ENCODE peak calls at places on chromosomes 5 and 9, in four cellular contexts. R is stimulated activated CD8-positive, alpha-beta memory T cell treated with anti-CD3 and anti-CD28 coated beads, Interleukin-7, amount 100 ng/mL, for 24 hours; N is Caco-2; T is T1000. S is an unnamed sample.
A peak's percentile ranks its signal among the peaks of the same experiment; 100 is the strongest.

GRCh38 chr9:32423371-32423770 is 38.9 kb downstream of the ACO1 start:
- DNase-seq in R (no peak), N (no peak), T (no peak), S (no peak)

GRCh38 chr5:148840531-148840930 is 14.1 kb downstream of the ADRB2 start:
- DNase-seq in R (no peak), N (no peak), T (no peak), S (no peak)

GRCh38 chr5:122164831-122165573 is 35.7 kb downstream of the ZNF474 start:
- DNase-seq in R (no peak), N (no peak), T (no peak), S (no peak)

GRCh38 chr9:120416816-120417427 is 163.0 kb downstream of the CDK5RAP2 start:
- DNase-seq in R (no peak), N (no peak), T (no peak), S (no peak)

GRCh38 chr9:34994429-34995287 is 5.1 kb downstream of the DNAJB5 start:
- DNase-seq in R (no peak), N (peak; percentile 66), T (no peak), S (no peak)

GRCh38 chr9:93119953-93120845 is 13.9 kb downstream of the NINJ1 start:
- DNase-seq in R (no peak), N (no peak), T (peak; percentile 86), S (peak; percentile 90)

GRCh38 chr5:112878760-112879159 is 17.7 kb downstream of the SRP19 start:
- DNase-seq in R (peak; percentile 18), N (peak; percentile 7), T (no peak), S (no peak)

GRCh38 chr9:116663588-116663987 is 23.5 kb upstream of the TRIM32 start:
- DNase-seq in R (no peak), N (no peak), T (no peak), S (no peak)

GRCh38 chr9:111959468-111959941 is 62.9 kb downstream of the UGCG start:
- DNase-seq in R (no peak), N (peak; percentile 59), T (no peak), S (peak; percentile 80)

GRCh38 chr5:173399846-173400245 is 71.6 kb upstream of the STC2 start:
- DNase-seq in R (no peak), N (no peak), T (no peak), S (no peak)

GRCh38 chr5:72291601-72292000 is 28.4 kb downstream of the MRPS27 start:
- DNase-seq in R (no peak), N (no peak), T (no peak), S (no peak)

GRCh38 chr5:158875272-158875679 is 224.4 kb downstream of the EBF1 start:
- DNase-seq in R (no peak), N (no peak), T (no peak), S (no peak)

GRCh38 chr9:135219676-135220600 is 132.5 kb downstream of the OLFM1 start:
- DNase-seq in R (no peak), N (no peak), T (no peak), S (no peak)

GRCh38 chr9:2013688-2014087 is 1.5 kb upstream of the SMARCA2 start:
- DNase-seq in R (no peak), N (no peak), T (no peak), S (no peak)

GRCh38 chr9:116288658-116289057 is 135.1 kb downstream of the PAPPA start:
- DNase-seq in R (no peak), N (no peak), T (peak; percentile 78), S (no peak)

GRCh38 chr5:91384671-91385430 is 1.7 kb upstream of the ARRDC3 start:
- DNase-seq in R (no peak), N (peak; percentile 83), T (no peak), S (no peak)

GRCh38 chr5:157744055-157745011 is 821 bp downstream of the LSM11 start:
- DNase-seq in R (no peak), N (no peak), T (no peak), S (no peak)

GRCh38 chr9:82601272-82601835 is 461.6 kb downstream of the RASEF start:
- DNase-seq in R (no peak), N (no peak), T (no peak), S (no peak)

GRCh38 chr5:150230842-150231241 is 41.0 kb downstream of the SLC6A7 start:
- DNase-seq in R (no peak), N (no peak), T (no peak), S (no peak)

GRCh38 chr5:177350776-177351391 is 584 bp downstream of the LMAN2 start:
- DNase-seq in R (no peak), N (no peak), T (no peak), S (no peak)

GRCh38 chr5:34452170-34452828 is 203.8 kb upstream of the RAI14 start:
- DNase-seq in R (no peak), N (peak; percentile 54), T (no peak), S (no peak)